ENCODE peak calls at places on chromosome 11, in eight cellular contexts. M, E, F, O, B, I, C and W are unnamed samples.

GRCh38 chr11:112277937-112278336 is 17.3 kb upstream of the PLET1 start:
- DNase-seq in M (no peak), E (no peak), F (no peak), O (no peak), B (no peak), I (no peak), C (no peak), W (no peak)

GRCh38 chr11:72102631-72102945 is 509 bp downstream of the LAMTOR1 start:
- DNase-seq in M (no peak), E (no peak), F (no peak), O (no peak), B (no peak), I (no peak), C (no peak), W (no peak)

GRCh38 chr11:93487032-93487483 is 56.1 kb downstream of the SMCO4 start:
- DNase-seq in M (no peak), E (no peak), F (no peak), O (no peak), B (no peak), I (peak), C (no peak), W (no peak)

GRCh38 chr11:76810151-76810853 is 27.1 kb downstream of the TSKU start:
- DNase-seq in M (no peak), E (no peak), F (peak), O (no peak), B (peak), I (no peak), C (peak), W (peak)

GRCh38 chr11:67504950-67505561 is at the start of gene PITPNM1:
- DNase-seq in M (peak), E (peak), F (peak), O (peak), B (peak), I (peak), C (no peak), W (no peak)

GRCh38 chr11:66510271-66510989 is at the start of gene BBS1:
- DNase-seq in M (peak), E (peak), F (peak), O (peak), B (peak), I (peak), C (peak), W (peak)

GRCh38 chr11:15534266-15534665 is 419.5 kb downstream of the INSC start:
- DNase-seq in M (no peak), E (no peak), F (no peak), O (no peak), B (no peak), I (no peak), C (no peak), W (no peak)

GRCh38 chr11:122804796-122805195 is 33.5 kb upstream of the CRTAM start:
- DNase-seq in M (no peak), E (no peak), F (no peak), O (no peak), B (peak), I (no peak), C (no peak), W (no peak)

GRCh38 chr11:131544591-131544990 is 174.2 kb downstream of the NTM start:
- DNase-seq in M (peak), E (peak), F (no peak), O (no peak), B (no peak), I (no peak), C (no peak), W (no peak)

GRCh38 chr11:113796663-113797259 is 17.2 kb downstream of the CLDN25 start:
- DNase-seq in M (peak), E (peak), F (peak), O (peak), B (peak), I (peak), C (peak), W (peak)

GRCh38 chr11:86769219-86769618 is 31.1 kb upstream of the PRSS23 start:
- DNase-seq in M (no peak), E (no peak), F (no peak), O (no peak), B (no peak), I (no peak), C (no peak), W (no peak)

GRCh38 chr11:10382518-10382917 is 72.5 kb upstream of the AMPD3 start:
- DNase-seq in M (no peak), E (peak), F (peak), O (no peak), B (peak), I (no peak), C (peak), W (no peak)

GRCh38 chr11:6681949-6682348 is 1.2 kb downstream of the MRPL17 start:
- DNase-seq in M (peak), E (no peak), F (peak), O (peak), B (peak), I (no peak), C (no peak), W (no peak)

GRCh38 chr11:128520206-128520885 is 67.0 kb downstream of the ETS1 start:
- DNase-seq in M (no peak), E (no peak), F (peak), O (no peak), B (no peak), I (no peak), C (no peak), W (no peak)

DNA sequence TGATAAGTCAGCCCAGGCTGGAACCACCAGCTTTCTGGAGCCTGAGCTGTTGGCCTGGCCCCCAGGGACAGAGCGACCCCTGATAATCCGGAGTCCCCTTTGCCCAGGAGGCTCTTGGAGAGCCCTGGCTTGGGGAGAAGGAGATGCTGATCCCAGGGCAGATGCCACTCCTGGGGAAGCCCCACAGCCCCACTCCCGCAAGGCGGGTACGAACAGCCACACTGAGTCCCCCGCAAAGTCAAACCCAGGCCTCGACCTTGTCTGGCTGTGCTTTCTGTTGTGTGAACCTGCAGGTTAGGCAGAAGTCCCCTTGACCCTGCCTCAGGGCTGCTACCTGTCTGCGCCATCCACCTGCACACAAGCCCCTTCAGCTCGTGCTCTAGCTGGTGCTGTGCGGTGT is 108.0 kb downstream of the KCNQ1OT1 start:
- DNase-seq in M (no peak), E (no peak), F (no peak), O (peak), B (no peak), I (peak), C (no peak), W (no peak)
- TF ChIP-seq EZH2phosphoT487 in M (no peak), E (no peak), F (no peak), O (no peak), B (no peak), I (no peak), C (no peak), W (no peak)

GRCh38 chr11:48002565-48002964 is 22.2 kb downstream of the PTPRJ start:
- DNase-seq in M (no peak), E (no peak), F (peak), O (no peak), B (no peak), I (no peak), C (no peak), W (no peak)

GRCh38 chr11:48000432-48000831 is 20.1 kb downstream of the PTPRJ start:
- DNase-seq in M (no peak), E (no peak), F (no peak), O (no peak), B (no peak), I (no peak), C (no peak), W (no peak)

GRCh38 chr11:47998733-47999359 is 18.5 kb downstream of the PTPRJ start:
- DNase-seq in M (no peak), E (no peak), F (no peak), O (no peak), B (no peak), I (peak), C (no peak), W (no peak)

GRCh38 chr11:48003926-48004325 is 23.6 kb downstream of the PTPRJ start:
- DNase-seq in M (no peak), E (no peak), F (peak), O (no peak), B (no peak), I (no peak), C (no peak), W (no peak)

DNA sequence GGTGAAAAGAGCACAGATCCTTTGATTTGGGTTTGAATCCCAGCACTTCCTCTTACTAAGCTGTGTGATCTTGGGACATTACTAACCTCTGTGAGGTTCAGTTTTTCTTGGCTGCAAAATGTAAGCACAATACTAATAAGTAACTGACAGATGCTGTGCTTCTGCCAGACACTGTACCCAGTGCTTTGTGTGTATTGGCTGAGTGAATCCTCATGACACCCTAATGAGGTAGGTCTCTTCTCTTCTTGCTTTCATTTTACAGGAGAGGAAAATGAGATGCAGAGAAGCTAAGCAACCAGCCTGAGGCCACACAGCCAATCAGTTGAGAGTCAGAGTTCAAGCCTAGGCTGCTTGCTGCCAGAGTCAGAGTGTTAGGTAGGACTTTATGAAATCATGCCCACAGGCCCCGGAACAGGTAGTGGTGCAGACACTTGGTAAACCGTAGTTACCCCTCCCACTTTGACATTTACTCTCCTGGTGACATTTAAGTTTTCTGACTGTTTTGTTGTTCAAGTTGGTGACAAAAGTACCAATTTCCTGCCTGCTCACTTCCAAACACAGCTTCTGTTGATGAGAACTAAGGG is 21.2 kb downstream of the PTPRJ start:
- DNase-seq in M (no peak), E (no peak), F (peak), O (no peak), B (no peak), I (no peak), C (no peak), W (no peak)
- H3K4me3 ChIP-seq in M (no peak), E (no peak), F (peak), O (no peak), B (no peak), I (no peak), C (no peak), W (no peak)

GRCh38 chr11:61460986-61461385 is 31.1 kb downstream of the SDHAF2 start:
- DNase-seq in M (no peak), E (peak), F (no peak), O (no peak), B (no peak), I (no peak), C (no peak), W (no peak)
- TF ChIP-seq CTCF in M (peak), E (peak), F (peak), O (no peak), B (no peak), I (no peak), C (no peak), W (no peak)

GRCh38 chr11:73114110-73114834 is 27.8 kb downstream of the FCHSD2 start:
- DNase-seq in M (no peak), E (no peak), F (no peak), O (no peak), B (peak), I (no peak), C (no peak), W (no peak)
- TF ChIP-seq EZH2phosphoT487 in M (no peak), E (no peak), F (no peak), O (no peak), B (no peak), I (no peak), C (no peak), W (no peak)

DNA sequence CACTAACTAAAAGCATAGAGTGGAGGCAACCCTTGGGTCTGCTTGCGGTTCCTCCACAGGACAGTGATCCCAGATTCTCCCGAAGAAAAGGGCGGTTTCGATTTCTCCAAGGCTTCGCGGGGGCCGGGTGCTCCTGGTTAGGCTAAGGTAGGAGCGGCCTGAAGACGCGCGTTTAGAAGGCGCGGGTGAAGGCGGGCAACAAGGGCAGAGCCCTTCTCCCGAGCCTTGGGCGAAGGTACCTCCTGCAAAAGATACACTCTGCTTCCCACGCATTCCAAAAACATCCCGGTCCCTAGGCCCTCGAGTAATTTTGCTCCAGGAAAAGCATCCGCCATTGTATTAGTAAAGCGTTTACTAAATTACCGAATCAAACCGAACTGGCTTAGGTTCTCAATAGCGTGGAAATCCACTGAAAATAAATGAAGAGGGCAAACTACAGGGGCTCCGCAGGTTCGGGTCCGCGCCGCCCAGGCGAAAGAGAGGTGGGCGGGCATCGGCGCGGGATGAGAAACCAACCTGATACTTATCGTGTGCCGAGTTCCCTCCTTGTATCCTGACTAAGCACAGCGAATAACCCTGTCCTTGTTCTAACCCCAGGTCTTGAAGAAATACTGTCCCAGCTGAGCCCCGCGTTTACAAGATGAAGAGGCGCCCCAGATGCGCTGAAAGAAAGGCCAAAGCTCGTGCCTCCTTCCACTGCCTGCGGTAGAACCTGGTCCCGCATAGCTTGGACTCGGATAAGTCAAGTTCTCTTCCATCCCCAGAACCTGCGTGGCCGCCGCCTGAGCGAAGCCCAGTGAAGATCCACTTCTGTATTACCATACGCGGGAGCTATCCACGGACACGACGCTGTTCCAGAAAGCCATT is 1.9 kb downstream of the WT1 start:
- DNase-seq in M (peak), E (peak), F (no peak), O (no peak), B (no peak), I (no peak), C (no peak), W (no peak)
- H3K4me3 ChIP-seq in M (no peak), E (peak), F (no peak), O (peak), B (peak), I (no peak), C (no peak), W (no peak)

GRCh38 chr11:134976540-134976939 is 564.5 kb upstream of the B3GAT1 start:
- DNase-seq in M (no peak), E (no peak), F (no peak), O (no peak), B (no peak), I (peak), C (no peak), W (no peak)
- TF ChIP-seq CTCF in M (no peak), E (no peak), F (no peak), O (no peak), B (no peak), I (no peak), C (no peak), W (no peak)